ENCODE peak calls at places on chromosomes 2 and 18, in six cellular contexts. V is GM13976, T is hepatocyte, B is AG04450, X is thoracic aorta, G is GM20000. M is an unnamed sample.

GRCh38 chr2:108548221-108549003 is 14.1 kb downstream of the LIMS1 start:
- DNase-seq in X (no peak), T (no peak), V (no peak), B (no peak), G (no peak), M (no peak)

GRCh38 chr2:73035899-73036778 is 35.4 kb downstream of the SFXN5 start:
- DNase-seq in T (no peak), B (no peak), G (no peak), X (no peak), V (no peak), M (no peak)

GRCh38 chr18:55587341-55588000 is 521 bp downstream of the TCF4 start:
- DNase-seq in T (peak; percentile 37), X (no peak), B (no peak), G (peak; percentile 18), V (peak; percentile 48), M (peak; percentile 38)

GRCh38 chr2:193331701-193332100 is 1137.0 kb upstream of the TMEFF2 start:
- DNase-seq in G (no peak), T (no peak), V (no peak), B (no peak), X (no peak), M (no peak)

GRCh38 chr2:172098650-172099471 is 3.8 kb downstream of the DLX2 start:
- DNase-seq in X (no peak), B (no peak), T (peak; percentile 91), G (peak; percentile 78), V (peak; percentile 74), M (peak; percentile 38)

GRCh38 chr2:3420076-3420848 is 40.8 kb downstream of the TRAPPC12 start:
- DNase-seq in V (no peak), T (no peak), X (no peak), B (no peak), G (no peak), M (peak; percentile 45)

GRCh38 chr18:59570101-59570875 is 126.9 kb downstream of the CCBE1 start:
- DNase-seq in V (no peak), X (no peak), G (no peak), T (no peak), B (no peak), M (no peak)

GRCh38 chr2:62587616-62588015 is 81.6 kb upstream of the TMEM17 start:
- DNase-seq in V (no peak), G (no peak), B (no peak), T (no peak), X (no peak), M (no peak)

GRCh38 chr2:40844353-40845277 is 392.7 kb upstream of the SLC8A1 start:
- DNase-seq in X (no peak), G (no peak), B (no peak), V (no peak), T (peak; percentile 45), M (peak; percentile 14)

GRCh38 chr2:240395896-240396622 is 39.4 kb upstream of the GPC1 start:
- DNase-seq in B (no peak), X (no peak), G (no peak), T (no peak), V (no peak), M (no peak)

GRCh38 chr2:60447943-60448342 is 105.5 kb downstream of the BCL11A start:
- DNase-seq in B (no peak), G (no peak), V (no peak), X (no peak), T (no peak), M (peak; percentile 54)

GRCh38 chr18:21257383-21257782 is 15.4 kb downstream of the GREB1L start:
- DNase-seq in V (no peak), T (peak; percentile 19), X (no peak), B (no peak), G (no peak), M (no peak)

GRCh38 chr18:25727281-25727680 is 363.1 kb downstream of the SS18 start:
- DNase-seq in B (no peak), T (no peak), V (no peak), X (no peak), G (no peak), M (no peak)

GRCh38 chr2:188628989-188629889 is 337.6 kb downstream of the GULP1 start:
- DNase-seq in T (peak; percentile 29), B (no peak), X (no peak), V (no peak), G (no peak), M (no peak)

GRCh38 chr2:196840171-196840570 is 31.0 kb upstream of the C2orf66 start:
- DNase-seq in X (no peak), T (no peak), G (no peak), V (no peak), B (no peak), M (no peak)

GRCh38 chr2:64134813-64135212 is 9.4 kb downstream of the PELI1 start:
- DNase-seq in G (no peak), V (no peak), X (no peak), T (no peak), B (no peak), M (no peak)

GRCh38 chr2:152962446-152962845 is 244.0 kb downstream of the ARL6IP6 start:
- DNase-seq in T (no peak), G (no peak), B (no peak), V (no peak), X (no peak), M (no peak)

GRCh38 chr2:85681354-85681728 is 12.8 kb upstream of the GNLY start:
- DNase-seq in V (no peak), G (no peak), B (no peak), X (no peak), T (no peak), M (no peak)

GRCh38 chr2:16617282-16618266 is 48.1 kb downstream of the CYRIA start:
- DNase-seq in G (no peak), B (no peak), X (no peak), V (no peak), T (peak; percentile 52), M (no peak)

GRCh38 chr2:210626849-210627248 is 70.5 kb downstream of the CPS1 start:
- DNase-seq in X (no peak), V (no peak), T (no peak), G (no peak), B (no peak), M (peak; percentile 6)

GRCh38 chr18:36284671-36285295 is 12.7 kb upstream of the FHOD3 start:
- DNase-seq in T (peak; percentile 64), V (peak; percentile 52), X (no peak), B (peak; percentile 47), G (peak; percentile 71), M (peak; percentile 80)

GRCh38 chr18:79479114-79479760 is 83.5 kb downstream of the NFATC1 start:
- DNase-seq in X (no peak), G (no peak), V (no peak), B (no peak), T (no peak), M (no peak)

GRCh38 chr18:68436485-68436884 is 278.4 kb downstream of the TMX3 start:
- DNase-seq in V (no peak), X (no peak), T (no peak), G (no peak), B (no peak), M (no peak)

GRCh38 chr2:181573140-181573736 is 83.7 kb downstream of the CERKL start:
- DNase-seq in X (no peak), G (no peak), B (no peak), T (peak; percentile 47), V (no peak), M (peak; percentile 27)

GRCh38 chr2:236597629-236598028 is 28.0 kb downstream of the ACKR3 start:
- DNase-seq in B (no peak), X (peak; percentile 17), G (no peak), T (no peak), V (no peak), M (no peak)

GRCh38 chr2:168830958-168831357 is 28.5 kb downstream of the NOSTRIN start:
- DNase-seq in G (no peak), X (no peak), T (no peak), B (no peak), V (no peak), M (no peak)

GRCh38 chr2:44817673-44818335 is 123.7 kb upstream of the SIX3 start:
- DNase-seq in X (no peak), T (no peak), G (no peak), B (no peak), V (no peak), M (no peak)

GRCh38 chr2:6846967-6847695 is 18.6 kb downstream of the CMPK2 start:
- DNase-seq in T (no peak), X (no peak), G (no peak), B (no peak), V (no peak), M (no peak)

GRCh38 chr2:118589726-118590125 is 257.7 kb downstream of the EN1 start:
- DNase-seq in B (no peak), G (no peak), V (no peak), T (no peak), X (no peak), M (no peak)

GRCh38 chr2:65660340-65660739 is 227.9 kb upstream of the SPRED2 start:
- DNase-seq in B (no peak), T (peak; percentile 34), X (no peak), G (no peak), V (no peak), M (no peak)

DNA sequence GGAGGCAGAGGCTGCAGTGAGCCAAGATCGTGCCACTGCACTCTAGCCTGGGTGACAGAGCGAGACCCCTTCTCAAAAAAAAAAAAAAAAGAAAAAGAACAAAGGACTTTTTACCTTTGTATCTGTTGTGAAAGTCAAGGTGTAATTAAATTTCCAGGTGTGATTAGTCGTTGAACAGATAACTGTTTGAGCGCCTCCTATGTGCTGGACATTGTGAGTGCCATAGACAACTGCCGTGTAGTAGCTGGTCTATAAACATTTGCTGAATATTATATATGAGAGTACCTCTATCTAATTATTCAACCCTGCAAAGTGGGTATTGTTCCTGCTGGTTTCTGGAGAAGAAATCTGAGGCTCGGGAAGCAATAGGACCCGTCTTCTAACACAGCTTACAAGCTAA is 71.8 kb downstream of the ASAP2 start:
- DNase-seq in G (no peak), T (no peak), B (no peak), X (no peak), V (no peak), M (no peak)
- TF ChIP-seq CTCF in G (no peak), T (no peak), B (no peak), X (no peak), V (no peak), M (no peak)

GRCh38 chr2:133641497-133641896 is 73.2 kb upstream of the NCKAP5 start:
- DNase-seq in B (no peak), X (no peak), G (no peak), V (no peak), T (peak; percentile 61), M (no peak)
- TF ChIP-seq CTCF in B (peak; percentile 25), X (no peak), G (no peak), V (no peak), T (peak; percentile 35), M (no peak)

GRCh38 chr2:19702267-19702666 is 199.5 kb downstream of the TTC32 start:
- DNase-seq in V (no peak), T (no peak), B (no peak), G (no peak), X (no peak), M (no peak)
- TF ChIP-seq CTCF in V (no peak), T (no peak), B (no peak), G (no peak), X (no peak), M (no peak)

DNA sequence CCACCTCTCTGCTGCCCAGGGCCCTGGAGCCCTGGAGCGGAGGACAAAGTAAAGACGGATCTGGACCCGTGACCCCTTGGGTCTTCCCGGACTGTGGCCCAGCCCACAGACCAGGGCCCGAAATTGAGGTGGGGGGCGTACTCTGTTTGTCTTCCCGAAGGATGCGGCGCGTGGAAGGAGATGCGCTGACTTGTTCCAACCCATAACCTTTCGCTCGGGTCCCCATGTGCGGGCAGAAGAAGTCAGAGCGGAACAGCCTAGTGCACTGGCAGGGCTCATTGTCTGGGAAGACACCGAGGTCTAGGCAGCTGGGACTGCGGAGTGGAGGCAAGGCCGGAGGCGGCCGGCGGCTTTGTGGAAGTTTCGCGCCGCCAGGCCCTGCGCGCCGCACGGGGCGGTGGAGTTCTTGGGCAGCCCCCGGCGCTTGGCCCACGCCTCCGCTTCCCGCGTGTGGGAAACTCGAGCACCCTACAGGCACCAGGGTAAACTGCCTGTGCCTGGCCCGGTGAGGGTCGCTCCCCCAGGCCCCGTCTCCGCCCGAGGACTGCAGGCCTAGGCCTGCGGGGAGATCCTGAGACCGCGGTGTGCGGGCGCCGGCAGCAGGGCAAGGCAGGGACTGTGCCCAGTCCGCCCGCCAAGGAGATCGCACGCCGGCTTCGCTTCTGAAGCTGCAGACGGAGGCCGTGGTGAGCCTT is 9.8 kb downstream of the POU3F3 start:
- DNase-seq in X (no peak), B (no peak), V (no peak), G (peak; percentile 16), T (no peak), M (no peak)
- TF ChIP-seq CTCF in X (no peak), B (no peak), V (no peak), G (no peak), T (no peak), M (no peak)